ENCODE peak calls at places on chromosome 17, in four cellular contexts. G, U, A and Z are unnamed samples.

GRCh38 chr17:31414590-31414918 is 23.1 kb downstream of the RAB11FIP4 start:
- DNase-seq in A (no peak), U (no peak), G (no peak), Z (no peak)

GRCh38 chr17:29014716-29015115 is 8.9 kb upstream of the SEZ6 start:
- DNase-seq in A (no peak), G (no peak), U (no peak), Z (no peak)

GRCh38 chr17:59361916-59362810 is 30.7 kb downstream of the YPEL2 start:
- DNase-seq in U (peak), A (peak), G (no peak), Z (no peak)

GRCh38 chr17:79045830-79046500 is 22.0 kb downstream of the C1QTNF1 start:
- DNase-seq in U (no peak), A (peak), G (peak), Z (peak)

GRCh38 chr17:34581446-34582184 is 2.2 kb downstream of the TMEM132E start:
- DNase-seq in G (no peak), A (no peak), U (no peak), Z (no peak)

GRCh38 chr17:71444011-71444574 is 676.7 kb upstream of the SOX9 start:
- DNase-seq in U (no peak), G (no peak), A (peak), Z (no peak)

GRCh38 chr17:77045441-77046041 is 95.2 kb upstream of the SEC14L1 start:
- DNase-seq in A (peak), U (no peak), G (no peak), Z (no peak)

GRCh38 chr17:6327007-6327406 is 107.9 kb downstream of the AIPL1 start:
- DNase-seq in U (no peak), G (no peak), A (no peak), Z (no peak)

GRCh38 chr17:4204676-4205075 is 59.1 kb downstream of the ANKFY1 start:
- DNase-seq in G (no peak), U (no peak), A (peak), Z (no peak)

GRCh38 chr17:82228278-82228841 is 482 bp upstream of the SLC16A3 start:
- DNase-seq in G (no peak), U (no peak), A (no peak), Z (no peak)

GRCh38 chr17:75856062-75856681 is 1.0 kb upstream of the WBP2 start:
- DNase-seq in U (no peak), G (no peak), A (peak), Z (peak)

GRCh38 chr17:62824290-62825135 is 16.4 kb upstream of the MARCHF10 start:
- DNase-seq in A (peak), G (no peak), U (no peak), Z (peak)

GRCh38 chr17:76709077-76709950 is 1.5 kb downstream of the MXRA7 start:
- DNase-seq in U (no peak), A (peak), G (no peak), Z (peak)

GRCh38 chr17:55448681-55449080 is 27.0 kb upstream of the MMD start:
- DNase-seq in U (no peak), A (peak), G (no peak), Z (no peak)

GRCh38 chr17:75553553-75554110 is 28.1 kb downstream of the LLGL2 start:
- DNase-seq in A (no peak), U (no peak), G (no peak), Z (no peak)

GRCh38 chr17:35214192-35214591 is 20.0 kb upstream of the SLC35G3 start:
- DNase-seq in A (no peak), G (no peak), U (no peak), Z (no peak)

GRCh38 chr17:8430966-8431365 is 4.7 kb upstream of the NDEL1 start:
- DNase-seq in U (no peak), G (no peak), A (peak), Z (no peak)

GRCh38 chr17:48550313-48551205 is 5.7 kb upstream of the HOXB2 start:
- DNase-seq in A (peak), G (peak), U (no peak), Z (no peak)

GRCh38 chr17:74757502-74757901 is 9.1 kb downstream of the NHERF1 start:
- DNase-seq in A (no peak), U (no peak), G (no peak), Z (no peak)

GRCh38 chr17:62856594-62856993 is 48.5 kb upstream of the MARCHF10 start:
- DNase-seq in U (no peak), A (no peak), G (no peak), Z (no peak)

GRCh38 chr17:71237903-71238538 is 882.8 kb upstream of the SOX9 start:
- DNase-seq in U (no peak), A (peak), G (no peak), Z (peak)

GRCh38 chr17:82863941-82864720 is 24.3 kb upstream of the ZNF750 start:
- DNase-seq in U (peak), G (peak), A (peak), Z (no peak)

GRCh38 chr17:55872374-55872773 is 121.5 kb downstream of the PCTP start:
- DNase-seq in G (no peak), A (no peak), U (no peak), Z (no peak)

GRCh38 chr17:38868095-38868967 is 1.5 kb upstream of the LASP1 start:
- DNase-seq in G (no peak), U (peak), A (peak), Z (peak)

GRCh38 chr17:32944248-32945020 is 16.5 kb downstream of the TMEM98 start:
- DNase-seq in U (no peak), A (no peak), G (no peak), Z (no peak)

GRCh38 chr17:59620518-59621259 is 994 bp downstream of the CLTC start:
- DNase-seq in U (no peak), G (peak), A (no peak), Z (peak)

GRCh38 chr17:63476494-63476856 is 386 bp upstream of the ACE start:
- DNase-seq in U (no peak), G (peak), A (no peak), Z (no peak)

GRCh38 chr17:67211742-67212141 is 33.3 kb downstream of the HELZ start:
- DNase-seq in A (peak), U (no peak), G (no peak), Z (no peak)

GRCh38 chr17:17204041-17204591 is 2.0 kb downstream of the PLD6 start:
- DNase-seq in U (no peak), A (no peak), G (no peak), Z (no peak)
- TF ChIP-seq RCOR1 in U (no peak), A (no peak), G (no peak), Z (no peak)

DNA sequence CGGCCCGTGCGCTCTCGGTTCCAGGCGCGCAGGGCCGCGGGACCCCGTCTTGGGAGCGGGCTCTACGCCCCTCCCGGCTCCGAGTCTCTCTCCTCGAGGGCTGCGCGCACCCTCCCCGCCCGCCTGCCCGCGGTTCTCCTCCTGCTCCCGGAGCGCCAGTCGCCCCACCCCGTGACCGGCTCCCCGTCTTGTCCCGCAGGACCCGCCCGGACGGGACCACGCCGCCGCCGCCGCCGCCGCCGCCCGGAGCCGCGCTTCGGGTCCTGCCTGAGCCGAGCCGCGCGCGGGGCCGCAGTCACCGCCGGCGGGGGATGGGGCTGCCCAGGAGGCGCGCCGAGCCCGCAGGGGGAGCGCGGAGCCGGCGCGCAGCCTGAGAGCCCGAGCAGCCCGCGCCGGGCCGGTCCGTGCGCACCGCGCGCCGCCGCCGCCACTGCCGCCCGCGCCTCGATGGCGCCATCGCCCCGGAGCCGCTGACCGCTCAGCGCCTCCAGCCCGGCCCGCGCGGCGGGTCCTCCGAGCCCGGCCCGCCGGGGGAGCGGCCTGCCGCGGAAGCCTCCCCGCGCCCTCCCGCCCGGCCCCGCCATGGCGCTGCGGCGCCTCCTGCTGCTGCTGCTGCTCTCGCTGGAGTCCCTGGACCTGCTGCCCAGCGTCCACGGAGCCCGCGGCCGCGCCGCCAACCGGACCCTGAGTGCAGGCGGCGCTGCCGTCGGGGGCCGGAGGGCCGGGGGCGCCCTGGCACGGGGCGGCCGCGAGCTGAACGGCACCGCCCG is at the start of gene SHISA6:
- DNase-seq in A (no peak), G (no peak), U (no peak), Z (no peak)
- TF ChIP-seq RCOR1 in A (no peak), G (no peak), U (no peak), Z (no peak)

DNA sequence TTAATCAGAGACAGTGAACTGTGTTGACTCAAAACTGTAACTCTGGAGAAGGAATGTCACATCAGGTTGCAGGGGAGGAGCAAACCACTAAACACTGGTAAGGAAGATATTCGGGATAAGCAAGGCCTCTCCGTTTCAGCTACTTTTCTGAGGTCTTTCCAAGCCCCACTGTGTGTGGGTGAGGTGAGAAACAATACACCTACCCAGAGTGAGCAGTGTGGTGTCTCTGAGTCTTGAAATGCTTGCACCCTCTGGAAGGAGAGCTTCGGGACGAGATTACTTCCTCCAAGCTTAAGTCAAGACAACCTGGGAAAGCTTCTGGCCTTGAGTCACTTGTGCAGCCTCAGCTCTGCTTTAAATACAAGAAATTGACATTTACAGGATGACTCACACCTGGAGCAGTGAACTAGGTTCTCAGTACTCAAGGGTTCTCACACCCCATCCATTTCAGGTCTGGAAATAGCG is 2.5 kb upstream of the MAP3K14 start:
- DNase-seq in G (no peak), A (peak), U (no peak), Z (peak)
- TF ChIP-seq RCOR1 in G (no peak), A (no peak), U (no peak), Z (no peak)

GRCh38 chr17:9998060-9998459 is 93.0 kb upstream of the RCVRN start:
- DNase-seq in U (no peak), A (no peak), G (no peak), Z (no peak)
- TF ChIP-seq RCOR1 in U (no peak), A (no peak), G (no peak), Z (no peak)

DNA sequence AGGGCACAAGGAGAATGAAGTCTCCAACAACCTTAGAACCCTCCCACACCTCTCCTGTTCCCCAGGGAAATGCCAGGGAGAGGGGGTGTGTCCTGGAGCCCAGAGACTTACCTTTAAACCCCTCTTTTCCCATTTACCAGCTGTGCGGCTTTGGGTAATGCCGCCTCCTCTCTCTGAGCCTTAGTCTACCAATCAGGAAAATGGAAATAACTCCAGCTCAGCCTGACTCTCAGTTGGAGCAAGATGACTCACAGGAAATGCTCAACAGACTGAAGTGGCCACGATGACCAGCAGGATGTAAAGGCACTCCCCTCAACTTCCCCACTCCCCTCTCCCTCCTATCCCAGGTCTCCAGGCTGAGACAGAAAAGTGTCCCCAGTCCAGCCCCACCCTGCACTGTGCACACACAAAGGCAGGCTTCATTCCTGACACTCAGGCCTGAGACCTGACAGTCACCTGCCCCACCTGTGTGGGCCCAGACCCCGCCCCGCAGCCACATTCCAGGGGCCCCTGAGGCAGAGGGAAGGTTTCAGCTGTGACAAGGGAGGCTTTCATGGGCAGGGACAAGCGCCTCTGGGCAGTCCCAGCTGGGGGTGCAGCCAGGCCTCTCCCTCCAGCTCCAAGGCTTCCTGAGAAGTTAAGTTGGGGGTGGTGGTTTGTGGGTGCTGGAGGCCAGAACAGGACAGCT is 3.0 kb upstream of the KRT15 start:
- DNase-seq in U (no peak), A (peak), G (peak), Z (peak)
- TF ChIP-seq RCOR1 in U (no peak), A (peak), G (peak), Z (peak)

GRCh38 chr17:11787074-11787473 is 188.8 kb downstream of the DNAH9 start:
- DNase-seq in A (no peak), U (no peak), G (no peak), Z (no peak)
- TF ChIP-seq RCOR1 in A (no peak), U (no peak), G (no peak), Z (no peak)

GRCh38 chr17:27442702-27443101 is 13.5 kb upstream of the KSR1 start:
- DNase-seq in U (no peak), A (no peak), G (no peak), Z (no peak)

GRCh38 chr17:27446569-27447301 is 9.5 kb upstream of the KSR1 start:
- DNase-seq in A (peak), U (no peak), G (peak), Z (no peak)

GRCh38 chr17:27445971-27446370 is 10.3 kb upstream of the KSR1 start:
- DNase-seq in G (no peak), A (no peak), U (no peak), Z (no peak)

GRCh38 chr17:27439342-27439741 is 16.9 kb upstream of the KSR1 start:
- DNase-seq in A (no peak), G (no peak), U (no peak), Z (no peak)

DNA sequence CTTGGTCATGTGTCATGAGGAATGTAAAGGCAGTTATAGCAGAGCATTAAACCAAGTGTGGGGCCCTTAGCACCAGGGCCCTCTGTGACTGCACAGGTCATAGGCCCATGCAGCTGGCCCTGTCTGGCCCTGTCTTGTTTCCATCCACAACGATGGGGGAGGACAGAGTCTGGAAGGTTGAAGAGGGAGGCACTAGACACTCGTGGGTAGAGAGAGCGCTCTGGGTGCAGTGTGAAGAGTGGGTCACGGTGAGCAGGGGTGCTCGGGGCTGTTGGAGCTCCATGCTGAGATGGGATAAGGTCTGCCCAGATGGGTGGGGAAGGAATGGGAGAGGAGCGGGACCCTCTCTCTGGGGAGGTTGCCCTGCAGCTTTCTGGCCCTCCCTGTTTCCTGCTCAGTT is 12.8 kb upstream of the KSR1 start:
- DNase-seq in G (no peak), U (no peak), A (no peak), Z (no peak)
- TF ChIP-seq RCOR1 in G (no peak), U (no peak), A (no peak), Z (no peak)